ENCODE peak calls at places on chromosomes 12 and 14, in eight cellular contexts. M, G, O, U, B, L, X and S are unnamed samples.

GRCh38 chr12:110931315-110931728 is 10.9 kb upstream of the MYL2 start:
- DNase-seq in O (peak; percentile 85), U (no peak), L (no peak), B (no peak), G (no peak), X (no peak), M (no peak), S (peak; percentile 26)

GRCh38 chr12:80709811-80710726 is 2.6 kb downstream of the MYF6 start:
- DNase-seq in M (no peak), B (no peak), G (no peak), U (no peak), L (no peak), O (no peak), X (no peak), S (no peak)

GRCh38 chr12:91774471-91774921 is 371.1 kb downstream of the BTG1 start:
- DNase-seq in O (no peak), B (peak; percentile 68), M (no peak), G (no peak), L (no peak), X (no peak), U (no peak), S (peak; percentile 50)

GRCh38 chr14:31286456-31287293 is 79.1 kb upstream of the HECTD1 start:
- DNase-seq in L (no peak), O (no peak), U (no peak), X (no peak), G (no peak), M (no peak), B (no peak), S (no peak)

GRCh38 chr12:101892794-101893193 is 15.4 kb downstream of the DRAM1 start:
- DNase-seq in M (no peak), B (no peak), L (no peak), X (no peak), G (no peak), U (no peak), O (no peak), S (no peak)

GRCh38 chr14:21023817-21024667 is 819 bp downstream of the NDRG2 start:
- DNase-seq in G (no peak), X (no peak), O (no peak), U (no peak), M (no peak), B (no peak), L (no peak), S (peak; percentile 79)

GRCh38 chr14:70086685-70087379 is 101.9 kb downstream of the SLC8A3 start:
- DNase-seq in U (no peak), X (no peak), L (no peak), O (no peak), M (no peak), B (peak; percentile 71), G (no peak), S (no peak)

GRCh38 chr12:66010787-66011547 is 119.6 kb downstream of the LLPH start:
- DNase-seq in B (no peak), X (no peak), L (no peak), U (no peak), G (no peak), O (no peak), M (no peak), S (no peak)

DNA sequence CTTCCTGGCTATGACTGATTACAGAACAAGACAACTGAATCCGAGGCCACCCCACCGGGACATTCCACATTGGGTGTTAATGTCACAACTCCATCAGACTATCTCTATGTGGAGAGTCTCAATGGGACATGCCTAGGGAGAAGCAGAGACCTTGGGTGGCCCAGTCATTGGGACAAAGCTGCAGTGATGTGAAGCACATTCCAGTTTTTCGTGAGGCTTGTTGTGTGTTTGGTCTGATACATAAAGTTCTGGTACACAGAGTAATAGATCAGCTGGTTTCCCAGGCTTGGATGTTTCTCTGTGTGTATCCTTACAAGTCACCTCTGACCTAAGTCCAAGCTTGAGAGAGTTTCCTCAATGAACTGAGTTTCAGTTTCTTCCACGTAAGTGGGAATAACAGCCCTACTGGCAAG is 42.3 kb downstream of the CPM start:
- DNase-seq in M (no peak), X (no peak), G (no peak), B (no peak), L (no peak), O (peak; percentile 6), U (no peak), S (no peak)
- H3K27me3 ChIP-seq in M (no peaks in the 10 kb centered on the region), X (no peaks in the 10 kb centered on the region), G (no peaks in the 10 kb centered on the region), B (no peaks in the 10 kb centered on the region), L (no peaks in the 10 kb centered on the region), O (no peaks in the 10 kb centered on the region), U (no peaks in the 10 kb centered on the region), S (no peaks in the 10 kb centered on the region)

GRCh38 chr12:52082026-52082667 is 2.6 kb downstream of the SMIM41 start:
- DNase-seq in L (peak; percentile 28), G (no peak), M (no peak), B (peak; percentile 69), U (peak; percentile 83), X (no peak), O (peak; percentile 80), S (peak; percentile 92)

GRCh38 chr12:52082988-52083637 is 3.6 kb downstream of the SMIM41 start:
- DNase-seq in U (peak; percentile 81), O (peak; percentile 68), B (peak; percentile 78), L (no peak), X (peak; percentile 68), M (no peak), G (no peak), S (peak; percentile 98)

GRCh38 chr12:52084491-52085231 is 5.2 kb downstream of the SMIM41 start:
- DNase-seq in G (no peak), M (no peak), X (no peak), L (no peak), O (no peak), U (no peak), B (no peak), S (peak; percentile 52)

GRCh38 chr12:52082668-52082987 is 3.1 kb downstream of the SMIM41 start:
- DNase-seq in G (no peak), M (no peak), U (no peak), L (no peak), B (no peak), O (no peak), X (no peak), S (peak; percentile 92)

GRCh38 chr12:52083638-52083996 is 4.1 kb downstream of the SMIM41 start:
- DNase-seq in G (no peak), B (no peak), L (no peak), X (no peak), U (no peak), O (no peak), M (no peak), S (no peak)
- TF ChIP-seq CTCF in G (no peak), B (no peak), L (no peak), X (no peak), U (no peak), O (no peak), M (no peak), S (no peak)

GRCh38 chr14:104553166-104554087 is 26.1 kb upstream of the C14orf180 start:
- DNase-seq in M (peak; percentile 52), B (peak; percentile 39), O (no peak), L (no peak), U (peak; percentile 51), X (peak; percentile 41), G (no peak), S (peak; percentile 76)

GRCh38 chr14:104552738-104553125 is 26.8 kb upstream of the C14orf180 start:
- DNase-seq in L (no peak), O (no peak), G (no peak), M (peak; percentile 32), X (peak; percentile 14), B (no peak), U (no peak), S (peak; percentile 87)

GRCh38 chr14:104550849-104551728 is 28.5 kb upstream of the C14orf180 start:
- DNase-seq in M (peak; percentile 46), B (peak; percentile 25), U (peak; percentile 40), O (no peak), L (peak; percentile 9), G (no peak), X (no peak), S (peak; percentile 76)

GRCh38 chr14:104550340-104550848 is 29.2 kb upstream of the C14orf180 start:
- DNase-seq in O (no peak), G (no peak), X (no peak), M (no peak), B (peak; percentile 20), U (peak; percentile 28), L (no peak), S (peak; percentile 65)

DNA sequence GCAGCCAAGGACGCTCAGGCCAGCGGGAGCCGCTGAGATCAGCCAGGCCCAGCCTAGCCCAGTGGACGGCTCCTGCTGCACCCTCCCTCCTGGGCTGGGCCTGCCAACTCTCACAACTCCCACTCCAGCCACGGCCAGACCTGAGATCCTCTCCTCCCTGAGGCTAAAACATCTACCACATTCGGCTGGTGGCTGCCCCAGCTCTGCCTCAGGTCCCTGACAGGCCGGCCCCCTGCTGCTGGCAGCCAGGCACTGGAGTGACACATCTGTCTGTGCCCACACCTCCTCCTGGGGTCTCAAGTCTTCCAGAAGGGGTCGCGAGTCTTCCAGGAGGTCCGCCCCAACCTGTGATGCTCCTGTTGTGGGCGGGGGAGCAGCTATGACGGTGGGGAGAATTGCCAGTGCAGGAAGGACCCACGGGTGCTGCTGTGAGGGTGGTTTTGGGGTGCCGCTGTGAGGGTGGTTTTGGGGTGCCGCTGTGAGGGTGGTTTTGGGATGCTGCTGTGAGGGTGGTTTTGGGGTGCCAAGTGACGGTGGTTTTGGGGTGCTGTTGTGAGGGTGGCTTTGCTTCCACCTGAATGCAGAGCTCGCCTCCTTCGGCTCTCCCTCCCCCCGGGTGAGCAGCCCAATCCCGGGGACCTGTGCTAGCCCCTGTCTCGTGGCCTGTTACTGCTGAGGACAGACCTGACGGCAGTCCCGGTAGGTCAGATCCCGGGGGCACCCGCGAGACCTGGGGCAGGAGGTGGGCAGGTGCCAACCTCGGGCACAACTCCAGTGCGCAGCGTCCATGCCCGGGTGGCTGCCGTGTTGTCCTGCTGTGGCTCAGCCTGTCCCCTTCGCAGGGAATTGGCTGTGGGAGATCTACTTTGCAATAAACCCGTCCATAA is 27.5 kb upstream of the C14orf180 start:
- DNase-seq in X (peak; percentile 30), G (no peak), M (peak; percentile 69), O (no peak), L (peak; percentile 3), B (peak; percentile 51), U (peak; percentile 61), S (peak; percentile 80)
- H3K27me3 ChIP-seq in X (peaks cover 39% of the 10 kb centered on the region), G (no peaks in the 10 kb centered on the region), M (peaks cover 84% of the 10 kb centered on the region), O (no peaks in the 10 kb centered on the region), L (peaks cover 28% of the 10 kb centered on the region), B (peaks cover 5% of the 10 kb centered on the region), U (peaks cover 9% of the 10 kb centered on the region), S (no peaks in the 10 kb centered on the region)

GRCh38 chr14:50733479-50733878 is 65.4 kb upstream of the SAV1 start:
- DNase-seq in B (no peak), O (no peak), U (no peak), G (no peak), M (no peak), X (no peak), L (no peak), S (no peak)

GRCh38 chr14:50736932-50737419 is 68.9 kb upstream of the SAV1 start:
- DNase-seq in U (no peak), L (no peak), B (no peak), O (no peak), G (no peak), M (no peak), X (no peak), S (no peak)

GRCh38 chr14:50740858-50741257 is 72.8 kb upstream of the SAV1 start:
- DNase-seq in U (no peak), O (no peak), L (no peak), B (no peak), M (no peak), G (no peak), X (no peak), S (no peak)

GRCh38 chr14:50739186-50739585 is 71.1 kb upstream of the SAV1 start:
- DNase-seq in M (no peak), O (no peak), B (no peak), G (no peak), L (no peak), U (no peak), X (no peak), S (no peak)

DNA sequence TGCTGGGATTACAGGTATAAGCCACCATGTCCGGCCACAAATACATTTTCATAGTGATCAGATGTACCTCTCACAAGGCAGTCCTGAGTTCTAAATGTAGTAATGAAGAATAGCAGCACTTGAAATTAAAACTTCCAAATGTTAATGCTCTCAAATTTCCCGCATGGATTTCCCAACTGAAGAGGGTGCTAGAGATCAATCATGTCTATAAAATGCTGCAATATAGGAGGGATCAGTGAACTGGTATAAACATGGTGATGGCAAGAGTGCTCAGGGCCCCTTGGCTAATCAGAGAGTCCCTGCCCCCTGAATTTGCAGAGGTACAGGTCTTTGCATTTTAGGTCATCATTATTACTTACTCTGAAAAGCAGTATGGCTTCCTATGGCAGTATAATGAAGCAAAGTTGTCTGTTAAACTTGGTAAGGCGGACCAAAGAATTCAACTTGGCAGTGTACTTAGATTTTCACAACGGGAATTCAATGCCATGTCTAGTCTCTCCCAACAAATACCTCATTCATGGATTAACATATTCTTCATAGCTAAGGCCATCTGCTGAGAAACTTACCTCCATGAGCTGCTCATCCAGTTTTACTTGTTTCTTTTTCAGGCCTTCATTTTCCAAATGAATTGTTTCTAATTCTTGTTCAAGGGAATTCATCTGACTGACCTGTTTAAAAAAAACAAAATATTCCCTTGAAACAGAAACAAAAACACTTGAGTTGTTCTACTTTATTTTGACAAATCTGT is 67.0 kb upstream of the SAV1 start:
- DNase-seq in G (no peak), X (no peak), M (no peak), O (no peak), B (no peak), U (no peak), L (no peak), S (no peak)
- TF ChIP-seq CTCF in G (no peak), X (no peak), M (no peak), O (no peak), B (no peak), U (no peak), L (no peak), S (peak; percentile 37)